ENCODE peak calls at places on chromosome 13, in five cellular contexts. R is stomach, X is IMR-90, C is cardiac muscle cell, F is Peyer's patch. U is an unnamed sample.

GRCh38 chr13:44601596-44601995 is 25.5 kb upstream of the TSC22D1 start:
- DNase-seq in R (no peak), X (no peak), C (no peak), F (no peak), U (no peak)

GRCh38 chr13:35489050-35489449 is 12.6 kb upstream of the MAB21L1 start:
- DNase-seq in R (no peak), X (no peak), C (no peak), F (no peak), U (peak; percentile 69)

GRCh38 chr13:42970824-42971669 is 21.0 kb downstream of the EPSTI1 start:
- DNase-seq in R (peak; percentile 47), X (peak; percentile 43), C (peak; percentile 51), F (peak; percentile 82), U (no peak)

GRCh38 chr13:22375151-22375550 is 704.3 kb downstream of the FGF9 start:
- DNase-seq in R (no peak), X (no peak), C (no peak), F (no peak), U (no peak)

GRCh38 chr13:77034883-77035282 is 7.9 kb upstream of the FBXL3 start:
- DNase-seq in R (no peak), X (peak; percentile 79), C (no peak), F (no peak), U (no peak)

GRCh38 chr13:64332048-64332447 is 2898.1 kb downstream of the PCDH9 start:
- DNase-seq in R (no peak), X (peak; percentile 10), C (no peak), F (no peak), U (no peak)

GRCh38 chr13:111899714-111900389 is 167.1 kb upstream of the SOX1 start:
- DNase-seq in R (no peak), X (no peak), C (no peak), F (no peak), U (no peak)

GRCh38 chr13:42232671-42233070 is 39.3 kb upstream of the AKAP11 start:
- DNase-seq in R (no peak), X (no peak), C (no peak), F (no peak), U (no peak)

GRCh38 chr13:108003626-108004025 is 211.7 kb downstream of the LIG4 start:
- DNase-seq in R (no peak), X (no peak), C (no peak), F (no peak), U (no peak)

GRCh38 chr13:46665630-46666482 is 112.9 kb downstream of the LRCH1 start:
- DNase-seq in R (no peak), X (no peak), C (no peak), F (no peak), U (no peak)

GRCh38 chr13:102569488-102569887 is 27.3 kb upstream of the TPP2 start:
- DNase-seq in R (no peak), X (peak; percentile 69), C (peak; percentile 48), F (no peak), U (peak; percentile 50)

GRCh38 chr13:113226873-113227272 is 17.5 kb downstream of the CUL4A start:
- DNase-seq in R (no peak), X (peak; percentile 33), C (no peak), F (no peak), U (no peak)

GRCh38 chr13:79533781-79534400 is 52.9 kb downstream of the NDFIP2 start:
- DNase-seq in R (no peak), X (peak; percentile 47), C (peak; percentile 20), F (no peak), U (no peak)

GRCh38 chr13:44523176-44524017 is 52.7 kb downstream of the TSC22D1 start:
- DNase-seq in R (no peak), X (peak; percentile 79), C (peak; percentile 63), F (no peak), U (peak; percentile 26)

GRCh38 chr13:78604782-78605611 is 1.6 kb upstream of the POU4F1 start:
- DNase-seq in R (no peak), X (peak; percentile 8), C (no peak), F (no peak), U (no peak)

GRCh38 chr13:111051656-111052232 is 63.4 kb upstream of the ARHGEF7 start:
- DNase-seq in R (no peak), X (no peak), C (no peak), F (no peak), U (no peak)

GRCh38 chr13:32265726-32266125 is 49.4 kb downstream of the ZAR1L start:
- DNase-seq in R (no peak), X (no peak), C (peak; percentile 66), F (no peak), U (no peak)
- H3K36me3 ChIP-seq in R (peaks cover 79% of the 10 kb centered on the region), X (peaks cover 9% of the 10 kb centered on the region), C (no peaks in the 10 kb centered on the region), F (no peaks in the 10 kb centered on the region), U (peaks cover 15% of the 10 kb centered on the region)

GRCh38 chr13:29429496-29429895 is 166.0 kb downstream of the SLC7A1 start:
- DNase-seq in R (no peak), X (no peak), C (peak; percentile 24), F (no peak), U (peak; percentile 11)

GRCh38 chr13:29428310-29428991 is 167.0 kb downstream of the SLC7A1 start:
- DNase-seq in R (no peak), X (no peak), C (peak; percentile 9), F (no peak), U (no peak)

GRCh38 chr13:29423050-29423449 is 172.4 kb downstream of the SLC7A1 start:
- DNase-seq in R (no peak), X (no peak), C (no peak), F (no peak), U (no peak)

GRCh38 chr13:29428992-29429315 is 166.5 kb downstream of the SLC7A1 start:
- DNase-seq in R (no peak), X (no peak), C (no peak), F (no peak), U (no peak)

DNA sequence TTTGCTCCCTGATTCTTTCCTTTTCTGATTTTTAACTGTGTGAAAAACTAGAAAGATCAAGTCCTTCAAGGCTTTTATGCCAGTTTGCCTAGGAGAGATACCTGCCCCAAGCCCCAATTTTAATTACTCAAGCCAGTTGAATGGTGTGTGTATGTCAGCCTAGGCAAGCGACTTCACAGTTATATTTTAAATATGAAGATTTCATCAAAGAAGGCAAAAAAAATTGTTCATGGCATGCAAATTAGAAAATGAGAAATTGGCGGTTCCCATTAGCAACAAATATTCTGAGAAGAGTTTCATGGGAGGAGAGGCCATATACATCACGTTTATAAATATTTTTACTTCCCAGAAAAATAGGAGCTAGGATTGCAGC is 167.6 kb downstream of the SLC7A1 start:
- DNase-seq in R (no peak), X (no peak), C (no peak), F (no peak), U (no peak)
- H3K4me3 ChIP-seq in R (peak overlapping the region; percentile 40), X (peak overlapping the region; percentile 12), C (peak overlapping the region; percentile 81), F (no peak overlapping the region), U (peak overlapping the region; percentile 15)

GRCh38 chr13:98796798-98797197 is 44.3 kb upstream of the SLC15A1 start:
- DNase-seq in R (no peak), X (no peak), C (no peak), F (no peak), U (no peak)
- H3K36me3 ChIP-seq in R (peaks cover 79% of the 10 kb centered on the region), X (no peaks in the 10 kb centered on the region), C (peaks cover 29% of the 10 kb centered on the region), F (peaks cover 41% of the 10 kb centered on the region), U (peaks cover 1% of the 10 kb centered on the region)

GRCh38 chr13:41053384-41053826 is 7.9 kb upstream of the WBP4 start:
- DNase-seq in R (no peak), X (peak; percentile 49), C (peak; percentile 59), F (no peak), U (peak; percentile 56)

GRCh38 chr13:41054212-41054877 is 7.0 kb upstream of the WBP4 start:
- DNase-seq in R (no peak), X (peak; percentile 64), C (peak; percentile 64), F (peak; percentile 69), U (peak; percentile 55)

GRCh38 chr13:41056996-41057711 is 4.2 kb upstream of the WBP4 start:
- DNase-seq in R (no peak), X (no peak), C (no peak), F (no peak), U (no peak)

GRCh38 chr13:41056194-41056593 is 5.1 kb upstream of the WBP4 start:
- DNase-seq in R (no peak), X (no peak), C (no peak), F (no peak), U (no peak)

GRCh38 chr13:41054919-41055619 is 6.2 kb upstream of the WBP4 start:
- DNase-seq in R (no peak), X (no peak), C (no peak), F (no peak), U (no peak)
- H3K4me3 ChIP-seq in R (no peak overlapping the region), X (no peak overlapping the region), C (no peak overlapping the region), F (no peak overlapping the region), U (no peak overlapping the region)